ENCODE peak calls at places on chromosomes 1 and 21, in five cellular contexts. T is SK-N-MC; K is CD4-positive, alpha-beta T cell; M is brain microvascular endothelial cell; F is psoas muscle. Q is an unnamed sample.

GRCh38 chr1:224223819-224224714 is 41.0 kb downstream of the DEGS1 start:
- DNase-seq in F (no peak), M (peak), K (no peak), T (no peak), Q (no peak)

GRCh38 chr1:50424045-50424939 is 1.0 kb upstream of the DMRTA2 start:
- DNase-seq in M (no peak), T (no peak), F (no peak), K (no peak), Q (no peak)

GRCh38 chr1:171434717-171435346 is 50.5 kb upstream of the PRRC2C start:
- DNase-seq in K (no peak), T (peak), M (peak), F (no peak), Q (no peak)

GRCh38 chr1:76503100-76503499 is 364.2 kb upstream of the ST6GALNAC5 start:
- DNase-seq in F (no peak), M (no peak), T (no peak), K (no peak), Q (no peak)

GRCh38 chr1:33971018-33971710 is 107.3 kb downstream of the HMGB4 start:
- DNase-seq in K (no peak), F (no peak), T (no peak), M (no peak), Q (no peak)

GRCh38 chr1:111481387-111482221 is 7.8 kb downstream of the C1orf162 start:
- DNase-seq in T (no peak), K (peak), M (peak), F (peak), Q (peak)

GRCh38 chr1:223645903-223646302 is 19.6 kb downstream of the CAPN8 start:
- DNase-seq in F (no peak), K (no peak), T (no peak), M (no peak), Q (no peak)

GRCh38 chr1:242318140-242318539 is 206.4 kb downstream of the PLD5 start:
- DNase-seq in M (no peak), K (no peak), F (no peak), T (no peak), Q (no peak)

GRCh38 chr1:178060789-178061556 is 32.9 kb upstream of the RASAL2 start:
- DNase-seq in T (no peak), F (no peak), K (no peak), M (peak), Q (no peak)

GRCh38 chr1:160137216-160137862 is 14.1 kb upstream of the ATP1A4 start:
- DNase-seq in F (no peak), M (no peak), K (no peak), T (no peak), Q (no peak)

GRCh38 chr1:200974711-200975110 is 48.8 kb downstream of the KIF21B start:
- DNase-seq in K (no peak), T (no peak), F (no peak), M (no peak), Q (no peak)

GRCh38 chr21:42012763-42013329 is 2.7 kb upstream of the ZBTB21 start:
- DNase-seq in T (no peak), F (no peak), M (no peak), K (no peak), Q (no peak)

GRCh38 chr1:215181518-215181917 is 99.0 kb downstream of the KCNK2 start:
- DNase-seq in F (no peak), K (no peak), T (no peak), M (no peak), Q (no peak)

GRCh38 chr1:156691216-156691615 is 14.0 kb upstream of the NES start:
- DNase-seq in T (no peak), F (no peak), M (no peak), K (no peak), Q (no peak)

GRCh38 chr1:161791889-161792655 is 26.0 kb downstream of the ATF6 start:
- DNase-seq in F (no peak), T (no peak), M (peak), K (no peak), Q (no peak)

GRCh38 chr1:3453891-3454810 is at the start of gene ARHGEF16:
- DNase-seq in M (peak), F (peak), K (peak), T (no peak), Q (peak)

GRCh38 chr1:187837787-187838186 is 1009.0 kb downstream of the PLA2G4A start:
- DNase-seq in F (no peak), K (no peak), T (no peak), M (no peak), Q (no peak)

GRCh38 chr1:10615336-10615735 is 140.6 kb downstream of the PEX14 start:
- DNase-seq in F (no peak), M (no peak), K (no peak), T (no peak), Q (no peak)

GRCh38 chr1:38077523-38078147 is 31.0 kb upstream of the POU3F1 start:
- DNase-seq in M (no peak), T (no peak), K (no peak), F (no peak), Q (no peak)

GRCh38 chr1:19010503-19010902 is 54.0 kb upstream of the IFFO2 start:
- DNase-seq in F (no peak), T (no peak), K (no peak), M (no peak), Q (no peak)

GRCh38 chr1:19011832-19012231 is 55.4 kb upstream of the IFFO2 start:
- DNase-seq in T (no peak), M (no peak), K (no peak), F (no peak), Q (no peak)

GRCh38 chr1:19009126-19009881 is 52.8 kb upstream of the IFFO2 start:
- DNase-seq in F (no peak), M (no peak), T (no peak), K (no peak), Q (no peak)

GRCh38 chr1:19010995-19011696 is 54.7 kb upstream of the IFFO2 start:
- DNase-seq in F (peak), K (peak), M (peak), T (peak), Q (peak)

GRCh38 chr1:19009882-19010321 is 53.4 kb upstream of the IFFO2 start:
- DNase-seq in F (no peak), K (no peak), T (no peak), M (peak), Q (no peak)
- H3K27ac ChIP-seq in F (no peak), K (no peak), T (no peak), M (peak), Q (no peak)

GRCh38 chr1:26122988-26123973 is 11.7 kb downstream of the PDIK1L start:
- DNase-seq in M (peak), T (no peak), K (no peak), F (no peak), Q (no peak)
- H3K27ac ChIP-seq in M (peak), T (no peak), K (no peak), F (peak), Q (peak)

GRCh38 chr1:185483647-185484450 is 166.8 kb upstream of the IVNS1ABP start:
- DNase-seq in T (no peak), F (no peak), K (no peak), M (peak), Q (no peak)
- H3K27ac ChIP-seq in T (peak), F (peak), K (no peak), M (peak), Q (peak)

DNA sequence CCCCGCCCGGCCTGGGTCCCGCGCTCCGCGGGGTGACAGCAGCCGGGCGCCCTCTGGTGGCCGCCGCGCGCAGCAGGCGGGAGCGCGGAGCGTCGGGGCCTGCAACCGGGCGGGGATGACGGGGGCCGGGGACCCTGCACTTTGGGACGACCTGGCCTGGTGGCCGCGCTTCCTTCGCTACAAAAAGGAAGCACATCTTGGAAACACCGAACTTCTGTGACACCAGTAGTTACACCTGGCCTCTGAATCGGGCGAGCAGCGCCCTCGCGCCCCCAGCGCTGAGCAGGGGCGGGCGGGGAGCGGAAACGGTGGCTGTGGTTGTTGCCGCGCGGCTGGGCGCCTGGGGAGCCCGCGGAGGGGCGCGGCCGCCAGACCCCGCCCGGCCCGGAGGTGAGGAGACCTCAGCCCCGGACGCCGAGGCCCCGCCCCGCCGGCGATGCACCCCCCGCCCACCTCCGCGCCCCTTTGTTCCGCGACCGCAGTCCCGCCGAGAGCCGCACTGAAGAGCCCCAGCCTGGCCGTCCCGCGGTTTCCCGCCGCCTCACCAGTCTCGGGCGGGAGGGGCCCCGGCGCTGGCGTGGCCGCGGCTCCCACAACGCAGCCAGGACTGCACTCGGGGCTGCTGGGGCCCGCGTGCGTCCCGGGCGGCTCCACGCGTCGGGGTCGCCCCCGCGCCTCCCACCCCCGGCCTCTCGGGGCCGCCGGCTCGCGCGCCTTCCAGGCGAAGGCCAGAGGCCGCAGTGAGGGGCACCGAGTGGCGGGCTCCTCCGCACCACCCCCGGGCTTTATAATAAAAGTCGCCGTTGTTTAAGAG is 59.3 kb downstream of the H3-3A start:
- DNase-seq in F (peak), T (no peak), M (no peak), K (peak), Q (peak)
- H3K27ac ChIP-seq in F (peak), T (no peak), M (no peak), K (peak), Q (peak)